ENCODE peak calls at places on chromosomes 5 and 9, in nine cellular contexts. Z is skeletal muscle cell; D is neural crest cell; E is substantia nigra; H is COR-L47; N is mesenchymal stem cell; I is islet precursor cell; L is WTC11; A is stimulated activated CD4-positive, alpha-beta T cell treated with anti-CD3 and anti-CD28 coated beads, Interleukin-4, amount 100 ng/mL, for 4 hours. X is an unnamed sample.

GRCh38 chr9:133173056-133173455 is 9.3 kb upstream of the GBGT1 start:
- DNase-seq in Z (no peak), D (no peak), E (no peak), H (no peak), N (no peak), I (no peak), L (no peak), A (no peak), X (no peak)

GRCh38 chr5:137605377-137605776 is 106.3 kb upstream of the SPOCK1 start:
- DNase-seq in Z (no peak), D (no peak), E (no peak), H (peak; percentile 69), N (no peak), I (no peak), L (no peak), A (no peak), X (peak; percentile 47)

GRCh38 chr5:1293997-1294838 is 650 bp downstream of the TERT start:
- DNase-seq in Z (no peak), D (no peak), E (no peak), H (peak; percentile 64), N (no peak), I (peak; percentile 58), L (peak; percentile 48), A (no peak), X (peak; percentile 81)

GRCh38 chr9:112072721-112073553 is 102.2 kb downstream of the SUSD1 start:
- DNase-seq in Z (peak; percentile 95), D (no peak), E (no peak), H (no peak), N (peak; percentile 99), I (peak; percentile 51), L (no peak), A (no peak), X (no peak)

GRCh38 chr5:174327317-174327864 is 281.9 kb downstream of the NSG2 start:
- DNase-seq in Z (no peak), D (peak; percentile 70), E (no peak), H (peak; percentile 93), N (peak; percentile 77), I (peak; percentile 97), L (peak; percentile 92), A (peak; percentile 39), X (peak; percentile 96)

GRCh38 chr5:472656-473343 is 29.8 kb downstream of the EXOC3 start:
- DNase-seq in Z (peak; percentile 43), D (peak; percentile 78), E (peak; percentile 68), H (peak; percentile 83), N (peak; percentile 79), I (peak; percentile 83), L (peak; percentile 72), A (peak; percentile 95), X (peak; percentile 90)

GRCh38 chr5:138503487-138504270 is 38.4 kb downstream of the EGR1 start:
- DNase-seq in Z (peak; percentile 28), D (peak; percentile 39), E (no peak), H (peak; percentile 36), N (peak; percentile 76), I (peak; percentile 77), L (peak; percentile 27), A (no peak), X (peak; percentile 81)

GRCh38 chr9:37146372-37146771 is 26.0 kb downstream of the ZCCHC7 start:
- DNase-seq in Z (no peak), D (no peak), E (no peak), H (no peak), N (peak; percentile 22), I (no peak), L (no peak), A (no peak), X (no peak)

GRCh38 chr9:128244443-128245226 is 31.2 kb downstream of the GOLGA2 start:
- DNase-seq in Z (peak; percentile 85), D (peak; percentile 63), E (no peak), H (no peak), N (peak; percentile 82), I (peak; percentile 92), L (peak; percentile 74), A (no peak), X (peak; percentile 79)

GRCh38 chr5:150317048-150318003 is 14.6 kb upstream of the ARSI start:
- DNase-seq in Z (peak; percentile 86), D (peak; percentile 30), E (no peak), H (no peak), N (peak; percentile 98), I (peak; percentile 100), L (no peak), A (no peak), X (peak; percentile 85)

GRCh38 chr5:132237670-132238069 is 10.0 kb upstream of the P4HA2 start:
- DNase-seq in Z (no peak), D (no peak), E (no peak), H (no peak), N (no peak), I (peak; percentile 35), L (no peak), A (no peak), X (no peak)

GRCh38 chr5:153476767-153477166 is 13.7 kb upstream of the GRIA1 start:
- DNase-seq in Z (peak; percentile 93), D (no peak), E (no peak), H (no peak), N (peak; percentile 76), I (peak; percentile 63), L (no peak), A (no peak), X (peak; percentile 46)

GRCh38 chr5:155735388-155735787 is 591.6 kb upstream of the SGCD start:
- DNase-seq in Z (no peak), D (no peak), E (no peak), H (peak; percentile 73), N (no peak), I (no peak), L (no peak), A (no peak), X (peak; percentile 91)

GRCh38 chr5:177484902-177485549 is 11.6 kb upstream of the DBN1 start:
- DNase-seq in Z (no peak), D (no peak), E (no peak), H (no peak), N (no peak), I (no peak), L (no peak), A (no peak), X (peak; percentile 68)

GRCh38 chr9:20624201-20625002 is 2.1 kb upstream of the MLLT3 start:
- DNase-seq in Z (no peak), D (peak; percentile 60), E (peak; percentile 18), H (peak; percentile 75), N (peak; percentile 86), I (peak; percentile 73), L (peak; percentile 32), A (peak; percentile 24), X (peak; percentile 77)